ENCODE peak calls at places on chromosomes 4 and X, in eight cellular contexts. H, A, I, J, B, Z, V and Y are unnamed samples. For H3K4me1, the result is how much of the 10 kb centered on the place peaks cover.

GRCh38 chr4:153156263-153156662 is 48.0 kb upstream of the TRIM2 start:
- DNase-seq in H (no peak), A (no peak), I (no peak), J (peak), B (no peak), Z (peak), V (no peak), Y (no peak)

GRCh38 chrX:43750248-43750676 is 94.2 kb downstream of the MAOA start:
- DNase-seq in H (peak), A (peak), I (peak), J (peak), B (peak), Z (peak), V (peak), Y (peak)

GRCh38 chr4:185919107-185919506 is 107.1 kb upstream of the SORBS2 start:
- DNase-seq in H (no peak), A (no peak), I (no peak), J (no peak), B (no peak), Z (no peak), V (no peak), Y (no peak)

GRCh38 chr4:188030401-188030800 is 34.8 kb downstream of the ZFP42 start:
- DNase-seq in H (no peak), A (no peak), I (no peak), J (no peak), B (no peak), Z (no peak), V (no peak), Y (no peak)

GRCh38 chrX:104567506-104567905 is 1.5 kb downstream of the IL1RAPL2 start:
- DNase-seq in H (no peak), A (no peak), I (no peak), J (no peak), B (no peak), Z (no peak), V (no peak), Y (no peak)

GRCh38 chr4:145130788-145131398 is 32.8 kb downstream of the ABCE1 start:
- DNase-seq in H (no peak), A (peak), I (peak), J (no peak), B (no peak), Z (peak), V (no peak), Y (peak)

GRCh38 chrX:63426519-63426918 is 75.4 kb upstream of the SPIN4 start:
- DNase-seq in H (peak), A (no peak), I (no peak), J (no peak), B (no peak), Z (no peak), V (no peak), Y (no peak)

GRCh38 chr4:19486400-19486799 is 765.3 kb upstream of the SLIT2 start:
- DNase-seq in H (no peak), A (no peak), I (no peak), J (peak), B (no peak), Z (no peak), V (no peak), Y (no peak)

GRCh38 chrX:72271812-72272211 is 5.2 kb downstream of the RPS4X start:
- DNase-seq in H (no peak), A (no peak), I (no peak), J (no peak), B (no peak), Z (no peak), V (no peak), Y (peak)

GRCh38 chr4:11700751-11701226 is 272.1 kb upstream of the HS3ST1 start:
- DNase-seq in H (no peak), A (peak), I (peak), J (no peak), B (no peak), Z (no peak), V (no peak), Y (peak)

GRCh38 chr4:25993564-25994185 is 79.7 kb downstream of the SMIM20 start:
- DNase-seq in H (peak), A (no peak), I (peak), J (peak), B (no peak), Z (peak), V (no peak), Y (no peak)

GRCh38 chrX:154546354-154547244 is at the start of gene G6PD:
- DNase-seq in H (peak), A (peak), I (no peak), J (peak), B (peak), Z (peak), V (peak), Y (peak)

GRCh38 chr4:8345053-8345945 is 75.7 kb downstream of the HTRA3 start:
- DNase-seq in H (no peak), A (no peak), I (no peak), J (no peak), B (no peak), Z (no peak), V (no peak), Y (no peak)

GRCh38 chr4:105923507-105924238 is 28.4 kb downstream of the NPNT start:
- DNase-seq in H (no peak), A (no peak), I (peak), J (peak), B (peak), Z (peak), V (no peak), Y (peak)

GRCh38 chrX:38806875-38807601 is 5.8 kb downstream of the MID1IP1 start:
- DNase-seq in H (no peak), A (no peak), I (no peak), J (peak), B (no peak), Z (no peak), V (no peak), Y (no peak)

GRCh38 chr4:123783091-123783765 is 386.6 kb downstream of the SPRY1 start:
- DNase-seq in H (no peak), A (peak), I (peak), J (no peak), B (peak), Z (no peak), V (no peak), Y (no peak)

GRCh38 chr4:1752284-1753041 is 31.1 kb downstream of the TACC3 start:
- DNase-seq in H (no peak), A (peak), I (no peak), J (no peak), B (no peak), Z (peak), V (no peak), Y (peak)

GRCh38 chr4:100093091-100093866 is 97.0 kb downstream of the DDIT4L start:
- DNase-seq in H (peak), A (peak), I (peak), J (peak), B (peak), Z (peak), V (peak), Y (peak)

GRCh38 chr4:26020896-26021295 is 106.9 kb downstream of the SMIM20 start:
- DNase-seq in H (no peak), A (peak), I (peak), J (no peak), B (no peak), Z (peak), V (no peak), Y (peak)

GRCh38 chr4:153364061-153364460 is 19.6 kb downstream of the MND1 start:
- DNase-seq in H (no peak), A (no peak), I (peak), J (no peak), B (no peak), Z (peak), V (no peak), Y (no peak)

GRCh38 chr4:119490335-119490734 is 138.3 kb downstream of the PDE5A start:
- DNase-seq in H (peak), A (peak), I (no peak), J (peak), B (no peak), Z (peak), V (no peak), Y (no peak)

GRCh38 chr4:3449047-3449573 is 7.3 kb downstream of the HGFAC start:
- DNase-seq in H (no peak), A (no peak), I (no peak), J (no peak), B (no peak), Z (no peak), V (no peak), Y (no peak)

GRCh38 chrX:42973321-42973720 is 195.4 kb upstream of the PPP1R2C start:
- DNase-seq in H (no peak), A (no peak), I (no peak), J (no peak), B (no peak), Z (no peak), V (no peak), Y (no peak)

GRCh38 chr4:162403956-162404355 is 240.2 kb upstream of the FSTL5 start:
- DNase-seq in H (no peak), A (no peak), I (no peak), J (no peak), B (no peak), Z (no peak), V (no peak), Y (no peak)

GRCh38 chr4:162410854-162411253 is 247.1 kb upstream of the FSTL5 start:
- DNase-seq in H (no peak), A (no peak), I (no peak), J (no peak), B (no peak), Z (no peak), V (no peak), Y (no peak)

GRCh38 chr4:162409048-162409447 is 245.2 kb upstream of the FSTL5 start:
- DNase-seq in H (no peak), A (no peak), I (no peak), J (no peak), B (no peak), Z (no peak), V (no peak), Y (no peak)

GRCh38 chr4:162406637-162407370 is 243.0 kb upstream of the FSTL5 start:
- DNase-seq in H (no peak), A (no peak), I (no peak), J (no peak), B (no peak), Z (no peak), V (no peak), Y (no peak)

DNA sequence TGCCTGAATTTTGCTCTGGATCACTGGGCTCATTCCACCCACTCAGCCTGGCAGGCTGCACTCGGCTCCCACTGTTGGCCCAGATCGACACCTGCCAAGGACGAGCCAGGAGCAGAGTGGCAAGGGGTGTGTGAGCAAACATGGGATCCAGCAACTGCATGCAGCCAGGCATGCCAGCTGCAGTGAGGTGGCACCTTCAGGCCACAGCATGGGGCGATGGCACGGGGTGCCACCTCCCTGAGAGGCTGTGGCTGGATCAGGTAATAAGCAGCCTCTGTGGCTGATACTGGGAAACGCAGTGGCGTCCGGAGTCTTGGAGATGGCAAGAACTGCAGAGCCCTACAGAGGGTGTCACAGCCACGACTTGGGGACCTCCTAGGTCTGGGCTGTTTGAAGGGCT is 244.5 kb upstream of the FSTL5 start:
- DNase-seq in H (no peak), A (no peak), I (no peak), J (no peak), B (no peak), Z (no peak), V (no peak), Y (no peak)
- H3K27ac ChIP-seq in H (no peak), A (no peak), I (no peak), J (no peak), B (no peak), Z (no peak), V (no peak), Y (no peak)

GRCh38 chrX:68808686-68809357 is 20.0 kb upstream of the EFNB1 start:
- DNase-seq in H (peak), A (no peak), I (no peak), J (peak), B (peak), Z (peak), V (no peak), Y (no peak)
- TF ChIP-seq CTCF in H (peak), A (peak), I (no peak), J (peak), B (no peak), Z (peak), V (no peak), Y (peak)

GRCh38 chr4:169254546-169254983 is 16.2 kb downstream of the SH3RF1 start:
- DNase-seq in H (no peak), A (peak), I (peak), J (no peak), B (peak), Z (peak), V (peak), Y (no peak)
- H3K4me1 ChIP-seq in H (under half), A (under half), I (half or more), J (under half), B (half or more), Z (under half), V (under half), Y (half or more)

DNA sequence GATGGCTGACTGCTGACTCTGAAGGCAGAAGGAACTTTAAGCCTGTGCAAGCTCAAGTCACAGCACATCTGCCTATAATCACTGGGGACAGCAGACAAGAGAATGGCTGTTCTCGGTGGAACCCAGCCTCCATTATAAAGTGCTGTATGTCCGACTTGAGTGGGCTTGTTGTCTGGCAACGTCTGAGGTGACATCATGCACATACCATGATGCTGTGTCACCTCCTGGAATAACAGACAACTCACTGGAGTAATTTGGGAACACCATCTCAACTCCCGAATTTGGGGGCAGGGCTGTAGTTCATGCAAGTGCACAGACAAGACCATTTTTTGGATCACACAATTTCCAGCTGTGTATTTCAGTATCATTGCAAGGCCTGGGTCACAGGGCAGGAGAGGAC is 59.8 kb upstream of the GPM6B start:
- DNase-seq in H (no peak), A (peak), I (peak), J (no peak), B (no peak), Z (peak), V (no peak), Y (peak)
- H3K27ac ChIP-seq in H (no peak), A (no peak), I (peak), J (no peak), B (no peak), Z (no peak), V (no peak), Y (no peak)

GRCh38 chr4:56783986-56784385 is 37.5 kb downstream of the SPINK2 start:
- DNase-seq in H (no peak), A (no peak), I (peak), J (no peak), B (no peak), Z (no peak), V (no peak), Y (no peak)
- TF ChIP-seq CTCF in H (no peak), A (no peak), I (no peak), J (no peak), B (no peak), Z (no peak), V (no peak), Y (no peak)

GRCh38 chr4:184816962-184817361 is 8.8 kb downstream of the ACSL1 start:
- DNase-seq in H (no peak), A (no peak), I (no peak), J (no peak), B (no peak), Z (no peak), V (no peak), Y (no peak)

GRCh38 chr4:184819786-184820185 is 6.0 kb downstream of the ACSL1 start:
- DNase-seq in H (no peak), A (no peak), I (no peak), J (no peak), B (no peak), Z (no peak), V (no peak), Y (no peak)

GRCh38 chr4:184815046-184815877 is 10.5 kb downstream of the ACSL1 start:
- DNase-seq in H (peak), A (peak), I (peak), J (peak), B (peak), Z (peak), V (peak), Y (peak)

GRCh38 chr4:184818216-184818564 is 7.6 kb downstream of the ACSL1 start:
- DNase-seq in H (no peak), A (no peak), I (no peak), J (no peak), B (no peak), Z (no peak), V (no peak), Y (no peak)

DNA sequence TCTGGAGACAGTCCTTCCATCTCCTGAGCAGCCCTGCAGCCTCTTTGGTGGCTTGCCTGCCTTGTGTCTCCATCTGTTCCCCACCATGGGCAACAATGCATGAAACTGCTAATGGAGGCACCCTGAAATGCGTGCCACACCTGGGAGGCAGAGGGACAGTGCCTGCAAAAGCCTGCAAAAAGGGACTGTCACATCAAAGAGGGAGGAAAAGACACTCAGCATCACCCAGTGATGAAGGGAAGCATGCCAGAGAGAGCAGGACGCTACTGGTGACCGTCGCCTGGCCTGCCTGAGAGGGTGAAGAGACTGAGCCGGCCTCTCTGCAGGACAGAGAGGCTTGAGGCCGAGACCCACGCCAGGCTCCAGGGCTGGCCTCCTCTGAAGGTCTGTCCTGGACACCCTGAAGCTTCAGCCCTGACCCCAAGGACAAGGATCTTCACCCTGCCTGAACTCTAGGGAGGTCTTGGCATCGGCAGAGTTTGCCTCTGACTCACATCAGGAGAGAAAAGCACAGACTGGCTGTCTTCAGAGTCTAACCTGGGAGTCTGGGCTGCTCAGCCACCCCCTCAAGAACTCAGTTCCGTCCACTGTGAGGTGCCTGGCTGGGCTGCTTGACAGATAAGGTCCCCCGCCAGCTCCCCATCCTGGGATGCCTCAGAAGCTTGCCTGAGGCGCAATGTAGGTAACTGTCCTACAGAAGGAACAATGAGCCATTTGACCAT is 8.1 kb downstream of the ACSL1 start:
- DNase-seq in H (no peak), A (no peak), I (no peak), J (no peak), B (no peak), Z (no peak), V (no peak), Y (no peak)
- H3K4me1 ChIP-seq in H (under half), A (under half), I (under half), J (under half), B (under half), Z (half or more), V (under half), Y (under half)

DNA sequence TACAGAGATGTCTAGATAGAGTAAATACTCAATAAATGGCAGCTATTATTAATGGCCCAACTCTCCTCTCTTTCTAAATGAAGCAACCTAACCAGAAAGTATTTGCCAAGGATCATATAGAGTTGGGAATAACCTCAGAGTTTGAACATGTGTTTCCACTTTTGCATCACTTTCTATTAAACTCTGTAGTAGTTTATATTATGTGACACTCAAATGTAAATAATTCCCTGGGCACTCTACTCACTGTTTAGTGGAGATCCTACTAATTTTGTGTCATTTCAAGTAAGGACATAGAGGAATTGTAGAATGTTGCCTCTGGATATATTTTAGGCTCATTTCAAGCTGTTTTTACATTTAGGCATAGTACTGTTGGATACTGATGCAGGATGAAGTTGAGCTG is 1367.9 kb downstream of the STIM2 start:
- DNase-seq in H (no peak), A (peak), I (no peak), J (no peak), B (no peak), Z (no peak), V (no peak), Y (no peak)
- H3K27ac ChIP-seq in H (no peak), A (no peak), I (no peak), J (no peak), B (no peak), Z (no peak), V (no peak), Y (no peak)